ENCODE peak calls at places on chromosomes 16 and 17, in eight cellular contexts. N is non-pigmented ciliary epithelial cell; I is brain microvascular endothelial cell; D is CMK; C is NCI-H1436; V is central memory CD8-positive, alpha-beta T cell; Y is cardiac fibroblast; Q is heart left ventricle. B is an unnamed sample.

GRCh38 chr17:55420067-55420775 is 1.4 kb downstream of the MMD start:
- DNase-seq in N (no peak), I (no peak), D (no peak), C (no peak), V (no peak), Y (no peak), Q (peak), B (no peak)

GRCh38 chr17:2282297-2282873 is 21.2 kb downstream of the SMG6 start:
- DNase-seq in N (peak), I (peak), D (peak), C (peak), V (no peak), Y (peak), Q (no peak), B (peak)

GRCh38 chr17:5031365-5032082 is 3.7 kb downstream of the SLC52A1 start:
- DNase-seq in N (peak), I (peak), D (peak), C (peak), V (peak), Y (peak), Q (peak), B (peak)

GRCh38 chr17:6627019-6627418 is 13.5 kb downstream of the KIAA0753 start:
- DNase-seq in N (no peak), I (no peak), D (no peak), C (no peak), V (no peak), Y (peak), Q (no peak), B (no peak)

GRCh38 chr16:56795011-56795410 is 65.1 kb downstream of the NUP93 start:
- DNase-seq in N (no peak), I (no peak), D (no peak), C (no peak), V (no peak), Y (no peak), Q (no peak), B (no peak)

GRCh38 chr17:13626703-13627102 is 25.0 kb upstream of the HS3ST3A1 start:
- DNase-seq in N (peak), I (peak), D (no peak), C (no peak), V (no peak), Y (peak), Q (no peak), B (no peak)

GRCh38 chr17:79707931-79708891 is 22.5 kb upstream of the ENPP7 start:
- DNase-seq in N (no peak), I (peak), D (no peak), C (peak), V (peak), Y (peak), Q (peak), B (peak)

GRCh38 chr17:44941712-44942331 is 5.8 kb downstream of the KIF18B start:
- DNase-seq in N (no peak), I (no peak), D (no peak), C (no peak), V (no peak), Y (no peak), Q (no peak), B (no peak)

GRCh38 chr16:59758848-59759247 is 1024.7 kb upstream of the GOT2 start:
- DNase-seq in N (no peak), I (no peak), D (no peak), C (no peak), V (no peak), Y (no peak), Q (no peak), B (no peak)

GRCh38 chr17:31532161-31532515 is 140.7 kb downstream of the RAB11FIP4 start:
- DNase-seq in N (no peak), I (no peak), D (no peak), C (no peak), V (no peak), Y (no peak), Q (no peak), B (no peak)

GRCh38 chr16:69322343-69322742 is 8.0 kb downstream of the PDF start:
- DNase-seq in N (no peak), I (no peak), D (no peak), C (no peak), V (no peak), Y (no peak), Q (no peak), B (no peak)

GRCh38 chr16:28259091-28259780 is 33.1 kb upstream of the SBK1 start:
- DNase-seq in N (no peak), I (no peak), D (no peak), C (no peak), V (no peak), Y (no peak), Q (no peak), B (no peak)

GRCh38 chr16:67555795-67556212 is 6.5 kb upstream of the CTCF start:
- DNase-seq in N (no peak), I (peak), D (no peak), C (no peak), V (no peak), Y (peak), Q (no peak), B (no peak)

GRCh38 chr17:81337449-81337848 is 42.3 kb upstream of the SLC38A10 start:
- DNase-seq in N (no peak), I (no peak), D (no peak), C (no peak), V (no peak), Y (no peak), Q (no peak), B (no peak)

GRCh38 chr17:41521574-41522261 is 3.0 kb upstream of the KRT15 start:
- DNase-seq in N (peak), I (peak), D (no peak), C (no peak), V (no peak), Y (peak), Q (no peak), B (peak)

GRCh38 chr17:76276461-76277299 is 11.5 kb downstream of the UBALD2 start:
- DNase-seq in N (no peak), I (no peak), D (no peak), C (no peak), V (no peak), Y (peak), Q (no peak), B (no peak)

GRCh38 chr17:69358688-69359596 is 32.0 kb upstream of the ABCA5 start:
- DNase-seq in N (no peak), I (no peak), D (no peak), C (peak), V (no peak), Y (no peak), Q (no peak), B (peak)

GRCh38 chr16:10388987-10389386 is 3.1 kb downstream of the ATF7IP2 start:
- DNase-seq in N (no peak), I (no peak), D (no peak), C (no peak), V (no peak), Y (no peak), Q (no peak), B (no peak)

GRCh38 chr17:65054602-65055001 is 1.9 kb downstream of the GNA13 start:
- DNase-seq in N (no peak), I (no peak), D (no peak), C (peak), V (no peak), Y (no peak), Q (no peak), B (no peak)

GRCh38 chr17:9284884-9285283 is 263.6 kb downstream of the NTN1 start:
- DNase-seq in N (no peak), I (no peak), D (no peak), C (no peak), V (no peak), Y (no peak), Q (peak), B (no peak)

GRCh38 chr16:1613728-1614225 is 1.6 kb downstream of the CRAMP1 start:
- DNase-seq in N (no peak), I (peak), D (no peak), C (no peak), V (no peak), Y (no peak), Q (no peak), B (peak)

GRCh38 chr17:66076546-66077190 is 115.3 kb downstream of the CEP112 start:
- DNase-seq in N (no peak), I (peak), D (no peak), C (no peak), V (no peak), Y (no peak), Q (peak), B (no peak)

GRCh38 chr17:77999413-78000173 is 41.1 kb downstream of the TNRC6C start:
- DNase-seq in N (no peak), I (no peak), D (no peak), C (no peak), V (no peak), Y (peak), Q (no peak), B (no peak)

GRCh38 chr17:1126327-1126726 is 53.5 kb downstream of the ABR start:
- DNase-seq in N (no peak), I (no peak), D (no peak), C (no peak), V (no peak), Y (no peak), Q (no peak), B (no peak)

GRCh38 chr17:7515912-7516610 is 31.9 kb downstream of the POLR2A start:
- DNase-seq in N (no peak), I (peak), D (no peak), C (no peak), V (no peak), Y (peak), Q (no peak), B (peak)

GRCh38 chr17:65268832-65269231 is 131.7 kb downstream of the RGS9 start:
- DNase-seq in N (peak), I (no peak), D (no peak), C (no peak), V (no peak), Y (no peak), Q (no peak), B (no peak)

GRCh38 chr17:58331815-58332719 is 3.5 kb upstream of the TSPOAP1 start:
- DNase-seq in N (no peak), I (no peak), D (peak), C (no peak), V (peak), Y (no peak), Q (peak), B (no peak)